ENCODE peak calls at places on chromosomes 16 and 17, in seven cellular contexts. W is NCI-H1048, N is EL, K is mesenteric fat pad, P is astrocyte of the spinal cord, Q is T-helper 2 cell, V is H7. X is an unnamed sample.

GRCh38 chr16:55411231-55411630 is 67.8 kb upstream of the MMP2 start:
- DNase-seq in W (no peak), N (peak), K (no peak), P (no peak), Q (no peak), V (no peak), X (no peak)

GRCh38 chr17:70868134-70868533 is 698.8 kb downstream of the KCNJ2 start:
- DNase-seq in W (no peak), N (no peak), K (no peak), P (no peak), Q (no peak), V (no peak), X (no peak)

GRCh38 chr17:45768000-45768399 is 16.1 kb upstream of the CRHR1 start:
- DNase-seq in W (no peak), N (no peak), K (no peak), P (no peak), Q (no peak), V (peak), X (no peak)

GRCh38 chr17:73340093-73340596 is 28.3 kb upstream of the CDC42EP4 start:
- DNase-seq in W (no peak), N (peak), K (no peak), P (peak), Q (no peak), V (no peak), X (no peak)

GRCh38 chr16:27547134-27547533 is 2.6 kb downstream of the GTF3C1 start:
- DNase-seq in W (no peak), N (peak), K (no peak), P (peak), Q (no peak), V (no peak), X (peak)

GRCh38 chr17:32912218-32912897 is 15.6 kb upstream of the TMEM98 start:
- DNase-seq in W (no peak), N (peak), K (no peak), P (peak), Q (no peak), V (no peak), X (no peak)

GRCh38 chr16:87332150-87332549 is 15.0 kb upstream of the C16orf95 start:
- DNase-seq in W (no peak), N (peak), K (no peak), P (no peak), Q (no peak), V (no peak), X (peak)

GRCh38 chr16:11603331-11603750 is 16.6 kb upstream of the LITAF start:
- DNase-seq in W (no peak), N (no peak), K (no peak), P (no peak), Q (no peak), V (peak), X (peak)

GRCh38 chr17:8151120-8151640 is 1.0 kb downstream of the PER1 start:
- DNase-seq in W (no peak), N (peak), K (peak), P (peak), Q (peak), V (peak), X (peak)

GRCh38 chr17:59154721-59155438 is at the start of gene SKA2:
- DNase-seq in W (peak), N (no peak), K (peak), P (no peak), Q (peak), V (peak), X (peak)

GRCh38 chr17:35981908-35982330 is 622 bp upstream of the CCL16 start:
- DNase-seq in W (no peak), N (no peak), K (no peak), P (no peak), Q (no peak), V (no peak), X (no peak)

GRCh38 chr17:59512844-59513383 is 52.5 kb upstream of the DHX40 start:
- DNase-seq in W (no peak), N (no peak), K (no peak), P (no peak), Q (no peak), V (no peak), X (no peak)

GRCh38 chr17:21039839-21040575 is 2.8 kb downstream of the USP22 start:
- DNase-seq in W (no peak), N (peak), K (peak), P (peak), Q (no peak), V (peak), X (no peak)

GRCh38 chr17:72392056-72393010 is 271.5 kb downstream of the SOX9 start:
- DNase-seq in W (no peak), N (peak), K (no peak), P (peak), Q (no peak), V (no peak), X (no peak)

GRCh38 chr17:38604479-38605229 is 1.1 kb downstream of the SRCIN1 start:
- DNase-seq in W (no peak), N (no peak), K (no peak), P (no peak), Q (no peak), V (peak), X (no peak)

GRCh38 chr16:84448444-84448843 is 56.0 kb downstream of the MEAK7 start:
- DNase-seq in W (no peak), N (no peak), K (peak), P (no peak), Q (no peak), V (no peak), X (peak)

GRCh38 chr17:5580367-5580766 is 3.9 kb downstream of the NLRP1 start:
- DNase-seq in W (no peak), N (no peak), K (no peak), P (peak), Q (no peak), V (no peak), X (no peak)

GRCh38 chr16:67967956-67968439 is 439 bp downstream of the SLC12A4 start:
- DNase-seq in W (no peak), N (peak), K (no peak), P (no peak), Q (peak), V (peak), X (no peak)

GRCh38 chr16:67988675-67989074 is 8.4 kb upstream of the DPEP3 start:
- DNase-seq in W (no peak), N (no peak), K (no peak), P (no peak), Q (no peak), V (no peak), X (no peak)

GRCh38 chr17:50645748-50646682 is 11.3 kb downstream of the ABCC3 start:
- DNase-seq in W (no peak), N (no peak), K (no peak), P (no peak), Q (no peak), V (no peak), X (no peak)

GRCh38 chr16:2866422-2866821 is 8.5 kb upstream of the PRSS22 start:
- DNase-seq in W (no peak), N (no peak), K (no peak), P (no peak), Q (no peak), V (no peak), X (no peak)

GRCh38 chr17:80408872-80409271 is 6.1 kb upstream of the ENDOV start:
- DNase-seq in W (no peak), N (no peak), K (no peak), P (no peak), Q (no peak), V (peak), X (no peak)

GRCh38 chr16:14513389-14514107 is 116.5 kb downstream of the PARN start:
- DNase-seq in W (no peak), N (no peak), K (no peak), P (no peak), Q (no peak), V (no peak), X (no peak)

X was measured in spleen.